ENCODE peak calls at places on chromosomes 1 and 21, in nine cellular contexts. D, N, U, F, V, H, B, C and E are unnamed samples.

GRCh38 chr1:50704126-50704525 is 255.9 kb downstream of the FAF1 start:
- DNase-seq in F (no peak), V (peak; percentile 64), N (no peak), B (no peak), H (no peak), U (peak; percentile 25), C (no peak), D (no peak), E (no peak)

GRCh38 chr1:208129057-208129456 is 115.1 kb downstream of the PLXNA2 start:
- DNase-seq in D (no peak), F (no peak), C (no peak), V (peak; percentile 51), U (no peak), B (no peak), H (no peak), N (no peak), E (no peak)

GRCh38 chr1:173341307-173341706 is 134.2 kb upstream of the TNFSF4 start:
- DNase-seq in V (no peak), D (no peak), B (no peak), U (no peak), C (no peak), H (no peak), N (no peak), F (no peak), E (peak; percentile 66)

GRCh38 chr1:89971600-89971999 is 23.3 kb upstream of the ZNF326 start:
- DNase-seq in V (no peak), B (no peak), D (no peak), N (no peak), C (no peak), U (no peak), F (no peak), H (no peak), E (no peak)

GRCh38 chr1:150472606-150473200 is 14.5 kb upstream of the TARS2 start:
- DNase-seq in U (no peak), H (no peak), C (no peak), F (peak; percentile 47), D (no peak), V (no peak), B (peak; percentile 30), N (no peak), E (no peak)

GRCh38 chr1:208757846-208758245 is 513.7 kb upstream of the PLXNA2 start:
- DNase-seq in F (no peak), V (no peak), H (no peak), N (no peak), D (no peak), B (no peak), U (no peak), C (no peak), E (no peak)

GRCh38 chr1:116246174-116246573 is 126.9 kb upstream of the ATP1A1 start:
- DNase-seq in U (no peak), C (no peak), B (no peak), V (no peak), H (no peak), N (no peak), D (no peak), F (no peak), E (no peak)

GRCh38 chr21:46500224-46500861 is 41.7 kb downstream of the DIP2A start:
- DNase-seq in F (no peak), H (no peak), D (no peak), V (no peak), B (no peak), C (no peak), U (peak; percentile 30), N (no peak), E (no peak)

GRCh38 chr1:200733907-200734306 is 4.8 kb upstream of the CAMSAP2 start:
- DNase-seq in N (no peak), H (no peak), V (no peak), U (no peak), D (no peak), B (no peak), C (no peak), F (no peak), E (no peak)

GRCh38 chr1:2983706-2984398 is 37.4 kb upstream of the ACTRT2 start:
- DNase-seq in F (no peak), N (no peak), V (no peak), C (peak; percentile 38), D (no peak), B (no peak), H (no peak), U (no peak), E (no peak)

GRCh38 chr1:25253911-25254310 is 6.7 kb upstream of the RSRP1 start:
- DNase-seq in C (no peak), N (no peak), V (no peak), H (no peak), D (no peak), B (no peak), F (no peak), U (no peak), E (no peak)

GRCh38 chr1:3785045-3785444 is 11.3 kb downstream of the LRRC47 start:
- DNase-seq in H (no peak), D (no peak), B (no peak), N (peak; percentile 47), C (no peak), V (no peak), F (no peak), U (no peak), E (no peak)

GRCh38 chr1:155978973-155979429 is 654 bp upstream of the ARHGEF2 start:
- DNase-seq in U (no peak), N (peak; percentile 47), B (no peak), F (no peak), C (no peak), V (no peak), D (no peak), H (no peak), E (no peak)

GRCh38 chr1:232966663-232967062 is 16.3 kb downstream of the NTPCR start:
- DNase-seq in N (peak; percentile 77), B (no peak), U (no peak), V (no peak), H (no peak), D (peak; percentile 64), C (no peak), F (no peak), E (no peak)

GRCh38 chr1:246302671-246303317 is 204.3 kb downstream of the SMYD3 start:
- DNase-seq in U (no peak), D (no peak), V (no peak), H (no peak), F (no peak), B (no peak), C (no peak), N (no peak), E (no peak)
- H3K27ac ChIP-seq in U (no peak overlapping the region), D (no peak overlapping the region), V (no peak overlapping the region), H (no peak overlapping the region), F (no peak overlapping the region), B (no peak overlapping the region), C (no peak overlapping the region), N (no peak overlapping the region), E (no peak overlapping the region)

GRCh38 chr1:1023700-1024099 is 3.8 kb downstream of the AGRN start:
- DNase-seq in D (no peak), B (no peak), V (no peak), H (no peak), F (no peak), C (no peak), U (no peak), N (no peak), E (no peak)

GRCh38 chr1:1024421-1025415 is 4.8 kb downstream of the AGRN start:
- DNase-seq in D (peak; percentile 76), B (no peak), C (no peak), N (no peak), F (no peak), H (no peak), V (no peak), U (no peak), E (no peak)

GRCh38 chr1:1027723-1028266 is 7.9 kb downstream of the AGRN start:
- DNase-seq in H (no peak), N (no peak), D (no peak), B (no peak), V (no peak), C (no peak), F (no peak), U (no peak), E (no peak)

GRCh38 chr1:1022322-1023090 is 2.6 kb downstream of the AGRN start:
- DNase-seq in V (no peak), H (no peak), D (no peak), N (no peak), U (no peak), B (no peak), C (no peak), F (no peak), E (no peak)

GRCh38 chr1:1026599-1027413 is 6.9 kb downstream of the AGRN start:
- DNase-seq in V (no peak), D (no peak), C (no peak), F (no peak), H (no peak), U (no peak), B (no peak), N (no peak), E (no peak)
- H3K4me1 ChIP-seq in V (no peaks in the 10 kb centered on the region), D (peaks cover 23% of the 10 kb centered on the region), C (peaks cover 45% of the 10 kb centered on the region), F (peaks cover 43% of the 10 kb centered on the region), H (peaks cover 11% of the 10 kb centered on the region), U (peaks cover 46% of the 10 kb centered on the region), B (no peaks in the 10 kb centered on the region), N (no peaks in the 10 kb centered on the region), E (peaks cover 29% of the 10 kb centered on the region)

DNA sequence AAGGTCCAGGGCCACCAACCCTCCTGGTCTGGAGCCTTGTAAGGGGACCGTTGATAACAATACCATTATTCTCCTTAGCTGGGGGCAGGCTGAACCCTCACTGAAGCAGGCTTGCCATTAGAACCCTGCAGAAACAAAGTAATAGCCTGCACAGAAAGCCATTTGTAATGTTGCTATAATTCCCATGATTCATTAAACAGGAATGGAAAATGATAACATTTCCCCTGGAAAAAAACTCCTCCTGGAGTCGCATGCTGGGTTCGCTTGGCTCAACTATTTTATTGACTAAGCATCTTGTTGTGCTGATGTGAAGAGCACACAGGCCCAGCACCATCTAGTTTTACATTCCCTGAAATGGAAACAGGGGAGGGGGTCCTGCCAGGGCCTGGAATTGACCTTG is 155.6 kb upstream of the CSF3R start:
- DNase-seq in F (no peak), C (no peak), D (no peak), H (no peak), U (no peak), B (no peak), N (no peak), V (no peak), E (no peak)
- TF ChIP-seq EP300 in F (no peak), C (no peak), D (no peak), H (no peak), U (no peak), B (no peak), N (no peak), V (no peak), E (no peak)

DNA sequence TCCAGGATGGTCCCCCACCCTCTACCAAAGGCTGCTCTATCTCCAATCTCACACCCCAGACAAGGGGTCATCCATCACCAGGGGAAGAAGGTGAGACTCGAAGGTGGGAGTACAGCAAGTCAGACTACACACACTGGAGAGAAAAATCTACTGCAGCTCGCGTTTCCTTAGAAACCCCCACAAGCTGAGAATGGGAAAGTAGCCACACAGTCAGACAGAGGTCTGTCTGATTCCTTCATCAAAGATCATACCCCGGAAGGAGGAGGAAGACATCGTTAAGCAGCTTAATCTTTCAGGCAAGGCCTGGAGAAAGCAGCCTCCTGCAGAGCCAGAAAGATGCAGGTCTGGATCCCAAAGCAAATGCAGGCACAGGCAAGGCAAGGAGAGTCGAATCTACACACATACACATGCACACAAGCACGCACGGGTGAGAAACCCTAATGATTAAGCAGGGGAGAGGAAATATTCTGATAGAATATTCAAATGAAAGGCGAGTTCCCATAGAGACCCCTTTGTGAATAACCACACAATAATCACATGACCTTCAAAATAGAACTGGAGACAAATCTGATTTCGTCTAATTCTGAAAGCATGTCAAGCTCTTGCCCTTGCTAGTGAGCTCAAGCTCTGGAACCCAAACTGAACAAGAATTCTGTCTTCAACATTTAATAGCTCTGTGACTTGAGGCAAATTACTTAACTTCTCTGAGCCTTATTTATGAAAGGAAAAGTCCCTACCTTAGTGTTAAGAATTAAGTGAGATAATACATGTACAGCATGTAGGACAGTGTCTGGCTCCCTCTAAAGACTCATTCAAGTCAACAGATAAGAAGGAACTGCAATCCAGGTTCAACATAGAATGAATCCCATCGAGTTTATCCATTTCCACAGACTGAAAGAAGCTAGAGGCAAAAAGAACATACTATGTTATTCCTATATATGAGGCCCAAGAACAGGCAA is 387.8 kb downstream of the OMA1 start:
- DNase-seq in C (no peak), U (no peak), H (no peak), N (no peak), B (no peak), V (no peak), D (no peak), F (no peak), E (no peak)
- H3K27ac ChIP-seq in C (no peak overlapping the region), U (no peak overlapping the region), H (no peak overlapping the region), N (no peak overlapping the region), B (no peak overlapping the region), V (no peak overlapping the region), D (no peak overlapping the region), F (no peak overlapping the region), E (no peak overlapping the region)